ENCODE peak calls at places on chromosomes 5 and 9, in ten cellular contexts. One of them, this sample, is unnamed.

GRCh38 chr5:172336666-172337310 is 53.2 kb upstream of the UBTD2 start:
- DNase-seq in T-helper 2 cell: no peak
- DNase-seq in NCI-H748 treated with DMSO at 0.1 percent for 48 hours: no peak
- DNase-seq in endothelial cell: no peak
- DNase-seq in HEK293T: no peak
- DNase-seq in substantia nigra: no peak
- DNase-seq in HFF-Myc: no peak
- DNase-seq in fibroblast of pulmonary artery: no peak
- DNase-seq in WTC11: no peak
- DNase-seq in pulmonary artery endothelial cell: no peak
- DNase-seq in this sample: peak

GRCh38 chr5:90134381-90134780 is 275.2 kb downstream of the CETN3 start:
- DNase-seq in T-helper 2 cell: no peak
- DNase-seq in NCI-H748 treated with DMSO at 0.1 percent for 48 hours: no peak
- DNase-seq in endothelial cell: no peak
- DNase-seq in HEK293T: no peak
- DNase-seq in substantia nigra: no peak
- DNase-seq in HFF-Myc: no peak
- DNase-seq in fibroblast of pulmonary artery: peak
- DNase-seq in WTC11: no peak
- DNase-seq in pulmonary artery endothelial cell: no peak
- DNase-seq in this sample: no peak

GRCh38 chr5:132389453-132390286 is 20.2 kb downstream of the SLC22A5 start:
- DNase-seq in T-helper 2 cell: no peak
- DNase-seq in NCI-H748 treated with DMSO at 0.1 percent for 48 hours: no peak
- DNase-seq in endothelial cell: no peak
- DNase-seq in HEK293T: no peak
- DNase-seq in substantia nigra: peak
- DNase-seq in HFF-Myc: peak
- DNase-seq in fibroblast of pulmonary artery: peak
- DNase-seq in WTC11: no peak
- DNase-seq in pulmonary artery endothelial cell: peak
- DNase-seq in this sample: no peak

GRCh38 chr5:123752576-123752975 is 240.6 kb downstream of the CSNK1G3 start:
- DNase-seq in T-helper 2 cell: no peak
- DNase-seq in NCI-H748 treated with DMSO at 0.1 percent for 48 hours: no peak
- DNase-seq in endothelial cell: no peak
- DNase-seq in HEK293T: no peak
- DNase-seq in substantia nigra: no peak
- DNase-seq in HFF-Myc: peak
- DNase-seq in fibroblast of pulmonary artery: peak
- DNase-seq in WTC11: no peak
- DNase-seq in pulmonary artery endothelial cell: no peak
- DNase-seq in this sample: no peak

GRCh38 chr9:129550199-129550839 is 70.6 kb downstream of the C9orf50 start:
- DNase-seq in T-helper 2 cell: no peak
- DNase-seq in NCI-H748 treated with DMSO at 0.1 percent for 48 hours: peak
- DNase-seq in endothelial cell: peak
- DNase-seq in HEK293T: no peak
- DNase-seq in substantia nigra: peak
- DNase-seq in HFF-Myc: no peak
- DNase-seq in fibroblast of pulmonary artery: peak
- DNase-seq in WTC11: peak
- DNase-seq in pulmonary artery endothelial cell: no peak
- DNase-seq in this sample: peak

GRCh38 chr9:124030969-124031451 is 19.4 kb downstream of the LHX2 start:
- DNase-seq in T-helper 2 cell: no peak
- DNase-seq in NCI-H748 treated with DMSO at 0.1 percent for 48 hours: no peak
- DNase-seq in endothelial cell: no peak
- DNase-seq in HEK293T: no peak
- DNase-seq in substantia nigra: no peak
- DNase-seq in HFF-Myc: no peak
- DNase-seq in fibroblast of pulmonary artery: peak
- DNase-seq in WTC11: no peak
- DNase-seq in pulmonary artery endothelial cell: no peak
- DNase-seq in this sample: no peak

GRCh38 chr5:90560771-90561170 is 2.2 kb downstream of the ADGRV1 start:
- DNase-seq in T-helper 2 cell: no peak
- DNase-seq in NCI-H748 treated with DMSO at 0.1 percent for 48 hours: no peak
- DNase-seq in endothelial cell: no peak
- DNase-seq in HEK293T: no peak
- DNase-seq in substantia nigra: no peak
- DNase-seq in HFF-Myc: no peak
- DNase-seq in fibroblast of pulmonary artery: no peak
- DNase-seq in WTC11: no peak
- DNase-seq in pulmonary artery endothelial cell: no peak
- DNase-seq in this sample: no peak

GRCh38 chr5:139132515-139132914 is 65.7 kb downstream of the SIL1 start:
- DNase-seq in T-helper 2 cell: no peak
- DNase-seq in NCI-H748 treated with DMSO at 0.1 percent for 48 hours: no peak
- DNase-seq in endothelial cell: no peak
- DNase-seq in HEK293T: no peak
- DNase-seq in substantia nigra: no peak
- DNase-seq in HFF-Myc: no peak
- DNase-seq in fibroblast of pulmonary artery: no peak
- DNase-seq in WTC11: no peak
- DNase-seq in pulmonary artery endothelial cell: no peak
- DNase-seq in this sample: no peak

GRCh38 chr5:164358531-164359259 is 853.3 kb downstream of the MAT2B start:
- DNase-seq in T-helper 2 cell: no peak
- DNase-seq in NCI-H748 treated with DMSO at 0.1 percent for 48 hours: no peak
- DNase-seq in endothelial cell: no peak
- DNase-seq in HEK293T: no peak
- DNase-seq in substantia nigra: no peak
- DNase-seq in HFF-Myc: no peak
- DNase-seq in fibroblast of pulmonary artery: peak
- DNase-seq in WTC11: no peak
- DNase-seq in pulmonary artery endothelial cell: no peak
- DNase-seq in this sample: no peak

GRCh38 chr5:114700823-114701222 is 339.0 kb downstream of the KCNN2 start:
- DNase-seq in T-helper 2 cell: no peak
- DNase-seq in NCI-H748 treated with DMSO at 0.1 percent for 48 hours: no peak
- DNase-seq in endothelial cell: no peak
- DNase-seq in HEK293T: no peak
- DNase-seq in substantia nigra: no peak
- DNase-seq in HFF-Myc: no peak
- DNase-seq in fibroblast of pulmonary artery: no peak
- DNase-seq in WTC11: no peak
- DNase-seq in pulmonary artery endothelial cell: no peak
- DNase-seq in this sample: no peak

GRCh38 chr9:109063765-109064164 is 50.5 kb upstream of the CTNNAL1 start:
- DNase-seq in T-helper 2 cell: no peak
- DNase-seq in NCI-H748 treated with DMSO at 0.1 percent for 48 hours: no peak
- DNase-seq in endothelial cell: no peak
- DNase-seq in HEK293T: no peak
- DNase-seq in substantia nigra: no peak
- DNase-seq in HFF-Myc: peak
- DNase-seq in fibroblast of pulmonary artery: peak
- DNase-seq in WTC11: no peak
- DNase-seq in pulmonary artery endothelial cell: no peak
- DNase-seq in this sample: no peak

GRCh38 chr5:1771149-1772065 is 28.2 kb downstream of the MRPL36 start:
- DNase-seq in T-helper 2 cell: no peak
- DNase-seq in NCI-H748 treated with DMSO at 0.1 percent for 48 hours: peak
- DNase-seq in endothelial cell: no peak
- DNase-seq in HEK293T: no peak
- DNase-seq in substantia nigra: no peak
- DNase-seq in HFF-Myc: no peak
- DNase-seq in fibroblast of pulmonary artery: no peak
- DNase-seq in WTC11: no peak
- DNase-seq in pulmonary artery endothelial cell: no peak
- DNase-seq in this sample: no peak

GRCh38 chr9:107274953-107275422 is 8.1 kb upstream of the RAD23B start:
- DNase-seq in T-helper 2 cell: no peak
- DNase-seq in NCI-H748 treated with DMSO at 0.1 percent for 48 hours: no peak
- DNase-seq in endothelial cell: no peak
- DNase-seq in HEK293T: no peak
- DNase-seq in substantia nigra: no peak
- DNase-seq in HFF-Myc: peak
- DNase-seq in fibroblast of pulmonary artery: peak
- DNase-seq in WTC11: no peak
- DNase-seq in pulmonary artery endothelial cell: no peak
- DNase-seq in this sample: no peak

GRCh38 chr5:138077064-138077696 is 6.7 kb upstream of the WNT8A start:
- DNase-seq in T-helper 2 cell: peak
- DNase-seq in NCI-H748 treated with DMSO at 0.1 percent for 48 hours: peak
- DNase-seq in endothelial cell: peak
- DNase-seq in HEK293T: peak
- DNase-seq in substantia nigra: peak
- DNase-seq in HFF-Myc: peak
- DNase-seq in fibroblast of pulmonary artery: peak
- DNase-seq in WTC11: peak
- DNase-seq in pulmonary artery endothelial cell: peak
- DNase-seq in this sample: peak

GRCh38 chr5:151628112-151628823 is 37.1 kb upstream of the FAT2 start:
- DNase-seq in T-helper 2 cell: no peak
- DNase-seq in NCI-H748 treated with DMSO at 0.1 percent for 48 hours: no peak
- DNase-seq in endothelial cell: no peak
- DNase-seq in HEK293T: no peak
- DNase-seq in substantia nigra: no peak
- DNase-seq in HFF-Myc: no peak
- DNase-seq in fibroblast of pulmonary artery: peak
- DNase-seq in WTC11: no peak
- DNase-seq in pulmonary artery endothelial cell: no peak
- DNase-seq in this sample: no peak

GRCh38 chr5:141521244-141521781 is 32.4 kb downstream of the PCDHGC5 start:
- DNase-seq in T-helper 2 cell: no peak
- DNase-seq in NCI-H748 treated with DMSO at 0.1 percent for 48 hours: no peak
- DNase-seq in endothelial cell: no peak
- DNase-seq in HEK293T: no peak
- DNase-seq in substantia nigra: peak
- DNase-seq in HFF-Myc: peak
- DNase-seq in fibroblast of pulmonary artery: peak
- DNase-seq in WTC11: no peak
- DNase-seq in pulmonary artery endothelial cell: peak
- DNase-seq in this sample: no peak

GRCh38 chr5:148920646-148921288 is 94.4 kb downstream of the ADRB2 start:
- DNase-seq in T-helper 2 cell: no peak
- DNase-seq in NCI-H748 treated with DMSO at 0.1 percent for 48 hours: no peak
- DNase-seq in endothelial cell: no peak
- DNase-seq in HEK293T: no peak
- DNase-seq in substantia nigra: no peak
- DNase-seq in HFF-Myc: no peak
- DNase-seq in fibroblast of pulmonary artery: no peak
- DNase-seq in WTC11: no peak
- DNase-seq in pulmonary artery endothelial cell: no peak
- DNase-seq in this sample: no peak

GRCh38 chr5:177362871-177363507 is 5.3 kb downstream of the RGS14 start:
- DNase-seq in T-helper 2 cell: peak
- DNase-seq in NCI-H748 treated with DMSO at 0.1 percent for 48 hours: peak
- DNase-seq in endothelial cell: peak
- DNase-seq in HEK293T: peak
- DNase-seq in substantia nigra: no peak
- DNase-seq in HFF-Myc: peak
- DNase-seq in fibroblast of pulmonary artery: peak
- DNase-seq in WTC11: peak
- DNase-seq in pulmonary artery endothelial cell: no peak
- DNase-seq in this sample: peak

GRCh38 chr5:111697881-111698757 is 58.9 kb downstream of the NREP start:
- DNase-seq in T-helper 2 cell: no peak
- DNase-seq in NCI-H748 treated with DMSO at 0.1 percent for 48 hours: no peak
- DNase-seq in endothelial cell: peak
- DNase-seq in HEK293T: peak
- DNase-seq in substantia nigra: no peak
- DNase-seq in HFF-Myc: no peak
- DNase-seq in fibroblast of pulmonary artery: peak
- DNase-seq in WTC11: peak
- DNase-seq in pulmonary artery endothelial cell: no peak
- DNase-seq in this sample: no peak

GRCh38 chr5:154276932-154277331 is 86.4 kb downstream of the GALNT10 start:
- DNase-seq in T-helper 2 cell: no peak
- DNase-seq in NCI-H748 treated with DMSO at 0.1 percent for 48 hours: no peak
- DNase-seq in endothelial cell: no peak
- DNase-seq in HEK293T: no peak
- DNase-seq in substantia nigra: no peak
- DNase-seq in HFF-Myc: peak
- DNase-seq in fibroblast of pulmonary artery: peak
- DNase-seq in WTC11: no peak
- DNase-seq in pulmonary artery endothelial cell: no peak
- DNase-seq in this sample: no peak

GRCh38 chr9:97529363-97530076 is 28.1 kb downstream of the TMOD1 start:
- DNase-seq in T-helper 2 cell: no peak
- DNase-seq in NCI-H748 treated with DMSO at 0.1 percent for 48 hours: no peak
- DNase-seq in endothelial cell: no peak
- DNase-seq in HEK293T: no peak
- DNase-seq in substantia nigra: no peak
- DNase-seq in HFF-Myc: no peak
- DNase-seq in fibroblast of pulmonary artery: peak
- DNase-seq in WTC11: no peak
- DNase-seq in pulmonary artery endothelial cell: no peak
- DNase-seq in this sample: no peak

GRCh38 chr9:121541256-121541655 is 41.6 kb upstream of the GGTA1 start:
- DNase-seq in T-helper 2 cell: no peak
- DNase-seq in NCI-H748 treated with DMSO at 0.1 percent for 48 hours: no peak
- DNase-seq in endothelial cell: no peak
- DNase-seq in HEK293T: no peak
- DNase-seq in substantia nigra: no peak
- DNase-seq in HFF-Myc: no peak
- DNase-seq in fibroblast of pulmonary artery: no peak
- DNase-seq in WTC11: no peak
- DNase-seq in pulmonary artery endothelial cell: no peak
- DNase-seq in this sample: no peak

GRCh38 chr9:91746904-91747303 is 203.1 kb downstream of the ROR2 start:
- DNase-seq in T-helper 2 cell: no peak
- DNase-seq in NCI-H748 treated with DMSO at 0.1 percent for 48 hours: no peak
- DNase-seq in endothelial cell: no peak
- DNase-seq in HEK293T: no peak
- DNase-seq in substantia nigra: no peak
- DNase-seq in HFF-Myc: no peak
- DNase-seq in fibroblast of pulmonary artery: peak
- DNase-seq in WTC11: no peak
- DNase-seq in pulmonary artery endothelial cell: no peak
- DNase-seq in this sample: no peak

GRCh38 chr9:108477538-108478006 is 378.2 kb downstream of the ACTL7B start:
- DNase-seq in T-helper 2 cell: no peak
- DNase-seq in NCI-H748 treated with DMSO at 0.1 percent for 48 hours: peak
- DNase-seq in endothelial cell: no peak
- DNase-seq in HEK293T: no peak
- DNase-seq in substantia nigra: no peak
- DNase-seq in HFF-Myc: peak
- DNase-seq in fibroblast of pulmonary artery: peak
- DNase-seq in WTC11: no peak
- DNase-seq in pulmonary artery endothelial cell: no peak
- DNase-seq in this sample: no peak

GRCh38 chr5:2659071-2659470 is 92.4 kb downstream of the IRX2 start:
- DNase-seq in T-helper 2 cell: no peak
- DNase-seq in NCI-H748 treated with DMSO at 0.1 percent for 48 hours: no peak
- DNase-seq in endothelial cell: no peak
- DNase-seq in HEK293T: no peak
- DNase-seq in substantia nigra: no peak
- DNase-seq in HFF-Myc: no peak
- DNase-seq in fibroblast of pulmonary artery: no peak
- DNase-seq in WTC11: no peak
- DNase-seq in pulmonary artery endothelial cell: no peak
- DNase-seq in this sample: no peak

GRCh38 chr9:106726070-106726815 is 136.7 kb upstream of the ZNF462 start:
- DNase-seq in T-helper 2 cell: no peak
- DNase-seq in NCI-H748 treated with DMSO at 0.1 percent for 48 hours: no peak
- DNase-seq in endothelial cell: no peak
- DNase-seq in HEK293T: no peak
- DNase-seq in substantia nigra: no peak
- DNase-seq in HFF-Myc: no peak
- DNase-seq in fibroblast of pulmonary artery: peak
- DNase-seq in WTC11: no peak
- DNase-seq in pulmonary artery endothelial cell: no peak
- DNase-seq in this sample: no peak

GRCh38 chr5:103232393-103232999 is 26.1 kb upstream of the MACIR start:
- DNase-seq in T-helper 2 cell: no peak
- DNase-seq in NCI-H748 treated with DMSO at 0.1 percent for 48 hours: peak
- DNase-seq in endothelial cell: no peak
- DNase-seq in HEK293T: peak
- DNase-seq in substantia nigra: no peak
- DNase-seq in HFF-Myc: peak
- DNase-seq in fibroblast of pulmonary artery: peak
- DNase-seq in WTC11: no peak
- DNase-seq in pulmonary artery endothelial cell: no peak
- DNase-seq in this sample: peak